ENCODE peak calls at places on chromosome 3, in eight cellular contexts. U is AG08395; F is progenitor cell of endocrine pancreas; A is HEK293T; T is LHCN-M2; R is activated naive CD8-positive, alpha-beta T cell treated with anti-CD3 and anti-CD28 coated beads for 36 hours; V is stimulated activated CD4-positive, alpha-beta T cell treated with anti-CD3 and anti-CD28 coated beads, Interleukin-4, amount 100 ng/mL, for 24 hours; K is activated T-cell treated with anti-CD3 and anti-CD28 coated beads for 24 hours. O is an unnamed sample.
A peak's percentile ranks its signal among the peaks of the same experiment; 100 is the strongest.

GRCh38 chr3:184379375-184380209 is at the start of gene CHRD:
- DNase-seq in U (no peak), V (no peak), A (no peak), T (no peak), F (no peak), R (no peak), K (no peak), O (no peak)

GRCh38 chr3:144556392-144556791 is 584.8 kb downstream of the DIPK2A start:
- DNase-seq in T (peak; percentile 89), V (no peak), U (peak; percentile 2), K (no peak), F (no peak), A (no peak), R (no peak), O (no peak)

GRCh38 chr3:157081681-157082210 is 78.2 kb downstream of the CCNL1 start:
- DNase-seq in R (peak; percentile 85), U (peak; percentile 91), A (peak; percentile 86), V (peak; percentile 89), T (peak; percentile 98), K (peak; percentile 79), F (peak; percentile 98), O (no peak)

GRCh38 chr3:160399347-160400047 is at the start of gene SMC4:
- DNase-seq in R (peak; percentile 80), F (peak; percentile 72), U (peak; percentile 93), K (peak; percentile 79), V (peak; percentile 88), T (peak; percentile 94), A (peak; percentile 74), O (peak; percentile 75)

GRCh38 chr3:16055606-16056209 is 118.8 kb upstream of the GALNT15 start:
- DNase-seq in R (no peak), V (no peak), F (no peak), U (no peak), T (no peak), A (no peak), K (no peak), O (no peak)

GRCh38 chr3:170689218-170689874 is 103.5 kb upstream of the SLC7A14 start:
- DNase-seq in R (no peak), U (peak; percentile 94), V (no peak), T (peak; percentile 85), A (no peak), K (no peak), F (no peak), O (no peak)

GRCh38 chr3:4670352-4670751 is 177.2 kb downstream of the ITPR1 start:
- DNase-seq in R (no peak), F (no peak), T (no peak), U (peak; percentile 25), A (peak; percentile 52), V (no peak), K (no peak), O (no peak)

GRCh38 chr3:25572919-25573385 is 91.8 kb downstream of the TOP2B start:
- DNase-seq in K (no peak), F (no peak), A (no peak), R (no peak), T (peak; percentile 65), U (peak; percentile 16), V (no peak), O (no peak)

GRCh38 chr3:147383617-147384016 is 22.7 kb downstream of the ZIC4 start:
- DNase-seq in K (no peak), F (no peak), V (no peak), R (no peak), U (no peak), A (no peak), T (no peak), O (no peak)

GRCh38 chr3:59998040-59998439 is 948.2 kb upstream of the CFAP20DC start:
- DNase-seq in U (no peak), V (no peak), F (no peak), K (no peak), R (no peak), T (no peak), A (peak; percentile 26), O (no peak)

GRCh38 chr3:197564097-197564843 is 8.5 kb upstream of the BDH1 start:
- DNase-seq in K (no peak), A (no peak), R (no peak), U (no peak), F (no peak), T (peak; percentile 26), V (no peak), O (no peak)

GRCh38 chr3:174439621-174440349 is 419.3 kb upstream of the NAALADL2 start:
- DNase-seq in F (no peak), K (no peak), R (no peak), V (no peak), T (peak; percentile 97), U (peak; percentile 72), A (no peak), O (no peak)

GRCh38 chr3:78974181-78974770 is 793.5 kb downstream of the ROBO1 start:
- DNase-seq in F (no peak), T (peak; percentile 69), U (peak; percentile 31), V (no peak), K (no peak), A (no peak), R (no peak), O (no peak)

GRCh38 chr3:46565607-46566039 is 479 bp downstream of the LRRC2 start:
- DNase-seq in U (peak; percentile 36), R (no peak), T (no peak), K (no peak), V (no peak), A (no peak), F (no peak), O (no peak)

GRCh38 chr3:115293321-115293720 is 146.2 kb upstream of the ZBTB20 start:
- DNase-seq in V (no peak), K (no peak), F (no peak), A (no peak), T (no peak), R (no peak), U (peak; percentile 4), O (no peak)

GRCh38 chr3:17741621-17742091 is 775 bp downstream of the TBC1D5 start:
- DNase-seq in V (no peak), T (no peak), U (no peak), A (no peak), K (no peak), F (no peak), R (no peak), O (no peak)

GRCh38 chr3:186150234-186150830 is 41.4 kb upstream of the ETV5 start:
- DNase-seq in T (no peak), V (no peak), F (no peak), R (no peak), A (no peak), U (no peak), K (no peak), O (no peak)

GRCh38 chr3:45962033-45962432 is 18.8 kb downstream of the CXCR6 start:
- DNase-seq in V (peak; percentile 38), U (no peak), A (no peak), F (no peak), K (no peak), R (peak; percentile 31), T (no peak), O (no peak)

GRCh38 chr3:5258526-5258925 is 71.0 kb downstream of the EDEM1 start:
- DNase-seq in F (no peak), T (no peak), V (no peak), K (no peak), R (no peak), U (no peak), A (no peak), O (no peak)

GRCh38 chr3:40869939-40870338 is 329.4 kb upstream of the CTNNB1 start:
- DNase-seq in A (no peak), V (no peak), U (no peak), F (no peak), T (no peak), R (no peak), K (no peak), O (no peak)

GRCh38 chr3:169044341-169045113 is 619.0 kb downstream of the MECOM start:
- DNase-seq in R (no peak), F (no peak), V (no peak), A (no peak), K (no peak), U (peak; percentile 52), T (peak; percentile 74), O (no peak)

GRCh38 chr3:148866261-148866660 is 1.2 kb downstream of the CPA3 start:
- DNase-seq in U (peak; percentile 37), T (no peak), F (no peak), V (no peak), A (no peak), K (no peak), R (no peak), O (no peak)

GRCh38 chr3:65291448-65292091 is 603.8 kb upstream of the ADAMTS9 start:
- DNase-seq in R (no peak), A (no peak), K (no peak), U (no peak), T (no peak), F (no peak), V (no peak), O (no peak)

GRCh38 chr3:197542741-197543454 is 12.9 kb downstream of the BDH1 start:
- DNase-seq in A (no peak), R (no peak), U (no peak), V (no peak), T (no peak), K (no peak), F (no peak), O (no peak)

GRCh38 chr3:100254168-100254777 is 6.5 kb upstream of the TBC1D23 start:
- DNase-seq in F (peak; percentile 22), V (peak; percentile 36), U (peak; percentile 57), K (peak; percentile 25), T (peak; percentile 61), R (peak; percentile 33), A (peak; percentile 72), O (peak; percentile 1)

GRCh38 chr3:132255041-132255745 is 62.0 kb upstream of the ACP3 start:
- DNase-seq in T (peak; percentile 62), R (no peak), K (no peak), U (peak; percentile 32), V (no peak), A (no peak), F (no peak), O (no peak)

GRCh38 chr3:43921056-43921455 is 230.3 kb downstream of the ABHD5 start:
- DNase-seq in R (no peak), A (no peak), K (no peak), V (no peak), U (no peak), T (no peak), F (no peak), O (no peak)

GRCh38 chr3:191473766-191474198 is 12.8 kb downstream of the PYDC2 start:
- DNase-seq in K (no peak), R (no peak), U (no peak), F (no peak), T (no peak), V (no peak), A (no peak), O (no peak)

GRCh38 chr3:47850062-47850802 is 47.3 kb downstream of the DHX30 start:
- DNase-seq in U (peak; percentile 46), R (no peak), V (no peak), F (no peak), A (no peak), T (peak; percentile 44), K (no peak), O (no peak)

GRCh38 chr3:174377684-174378083 is 481.4 kb upstream of the NAALADL2 start:
- DNase-seq in U (no peak), V (no peak), K (no peak), T (no peak), F (no peak), A (no peak), R (no peak), O (no peak)

O was measured in amygdala.